ENCODE peak calls at places on chromosome 5, in eight cellular contexts. E is left lung, V is cardiac muscle cell, L is tibial nerve, K is ovary, N is heart right ventricle, S is IMR-90, Z is HCT116. B is an unnamed sample.

GRCh38 chr5:10695055-10695649 is 65.9 kb downstream of the DAP start:
- DNase-seq in Z (no peak), V (peak; percentile 74), K (peak; percentile 74), E (peak; percentile 84), N (peak; percentile 75), S (peak; percentile 69), L (peak; percentile 58), B (peak; percentile 74)

GRCh38 chr5:123881791-123882244 is 369.8 kb downstream of the CSNK1G3 start:
- DNase-seq in S (peak; percentile 34), E (no peak), K (no peak), Z (no peak), V (peak; percentile 69), N (no peak), L (no peak), B (no peak)

GRCh38 chr5:138942861-138943260 is 67.7 kb upstream of the LRRTM2 start:
- DNase-seq in K (no peak), S (no peak), N (no peak), E (no peak), Z (no peak), V (no peak), L (no peak), B (no peak)

GRCh38 chr5:56725709-56726108 is 89.6 kb upstream of the MAP3K1 start:
- DNase-seq in L (no peak), S (peak; percentile 36), Z (no peak), E (no peak), K (no peak), N (no peak), V (peak; percentile 2), B (no peak)

GRCh38 chr5:28603869-28604268 is 1565.5 kb upstream of the CDH9 start:
- DNase-seq in V (no peak), E (no peak), L (no peak), N (no peak), Z (no peak), K (no peak), S (no peak), B (no peak)

GRCh38 chr5:7850533-7851239 is at the start of gene CFAP90:
- DNase-seq in K (peak; percentile 79), E (peak; percentile 67), N (peak; percentile 42), S (peak; percentile 30), V (peak; percentile 66), L (no peak), Z (no peak), B (no peak)

GRCh38 chr5:174680901-174681565 is 43.3 kb upstream of the MSX2 start:
- DNase-seq in K (no peak), N (no peak), Z (no peak), E (no peak), L (no peak), V (no peak), S (no peak), B (no peak)

GRCh38 chr5:119355244-119355635 is 579 bp upstream of the TNFAIP8 start:
- DNase-seq in L (no peak), S (no peak), E (no peak), N (no peak), V (no peak), Z (no peak), K (no peak), B (no peak)

GRCh38 chr5:154940772-154941620 is at the start of gene MRPL22:
- DNase-seq in K (peak; percentile 94), V (peak; percentile 96), S (peak; percentile 93), N (peak; percentile 90), E (peak; percentile 94), L (peak; percentile 96), Z (peak; percentile 87), B (peak; percentile 94)

GRCh38 chr5:61768692-61769281 is 436.7 kb downstream of the ZSWIM6 start:
- DNase-seq in L (no peak), Z (peak; percentile 63), E (no peak), N (no peak), V (no peak), K (no peak), S (peak; percentile 3), B (peak; percentile 54)

GRCh38 chr5:167123126-167123525 is 1168.3 kb upstream of the WWC1 start:
- DNase-seq in N (no peak), E (no peak), S (no peak), L (no peak), K (no peak), Z (no peak), V (no peak), B (no peak)

GRCh38 chr5:91641730-91642350 is 258.7 kb upstream of the ARRDC3 start:
- DNase-seq in V (peak; percentile 59), K (no peak), N (no peak), E (no peak), S (peak; percentile 41), Z (peak; percentile 34), L (no peak), B (peak; percentile 50)

GRCh38 chr5:143051244-143052058 is 281.3 kb downstream of the ARHGAP26 start:
- DNase-seq in S (peak; percentile 90), K (no peak), V (peak; percentile 93), Z (no peak), L (peak; percentile 27), N (no peak), E (no peak), B (no peak)

GRCh38 chr5:72510610-72511121 is 3.5 kb upstream of the ZNF366 start:
- DNase-seq in V (peak; percentile 59), Z (no peak), L (no peak), E (peak; percentile 46), K (no peak), N (peak; percentile 23), S (peak; percentile 86), B (no peak)

GRCh38 chr5:122501087-122501435 is 189.0 kb downstream of the SNCAIP start:
- DNase-seq in N (no peak), L (peak; percentile 54), K (no peak), V (peak; percentile 63), Z (no peak), E (no peak), S (peak; percentile 33), B (no peak)

GRCh38 chr5:134082264-134082992 is 32.1 kb upstream of the TCF7 start:
- DNase-seq in K (no peak), V (no peak), N (no peak), Z (no peak), L (no peak), S (no peak), E (no peak), B (no peak)

GRCh38 chr5:147902606-147903115 is 3.7 kb downstream of the C5orf46 start:
- DNase-seq in S (peak; percentile 3), Z (no peak), N (no peak), V (no peak), K (no peak), L (no peak), E (no peak), B (no peak)
- H3K4me1 ChIP-seq in S (peaks cover 5% of the 10 kb centered on the region), Z (no peaks in the 10 kb centered on the region), N (no peaks in the 10 kb centered on the region), V (no peaks in the 10 kb centered on the region), K (no peaks in the 10 kb centered on the region), L (no peaks in the 10 kb centered on the region), E (no peaks in the 10 kb centered on the region), B (no peaks in the 10 kb centered on the region)

GRCh38 chr5:14895301-14895700 is 23.7 kb upstream of the ANKH start:
- DNase-seq in S (no peak), N (no peak), K (no peak), V (no peak), L (no peak), Z (no peak), E (no peak), B (no peak)
- TF ChIP-seq CTCF in S (no peak), N (no peak), K (no peak), V (no peak), L (no peak), Z (no peak), E (no peak), B (peak; percentile 34)

DNA sequence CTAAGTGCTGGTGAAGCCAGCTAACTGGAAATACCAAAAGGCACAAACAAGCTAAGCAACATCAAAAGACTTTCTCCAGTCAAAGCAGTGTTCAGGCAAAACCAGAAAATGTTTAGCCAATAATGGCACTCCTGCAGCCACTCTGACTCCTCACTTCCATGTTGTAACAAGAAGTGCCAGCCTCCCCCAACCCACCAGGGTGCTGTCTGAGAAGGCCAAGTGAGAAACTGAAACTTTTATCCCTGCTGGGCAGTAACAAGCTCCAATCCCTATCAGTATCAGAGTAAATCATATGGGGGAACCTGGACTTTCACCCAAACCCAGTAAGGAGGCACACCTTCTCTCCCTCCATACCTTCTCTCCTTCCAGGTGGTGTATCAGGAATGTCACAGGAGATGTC is 414.8 kb upstream of the NMUR2 start:
- DNase-seq in E (no peak), K (no peak), L (no peak), V (no peak), Z (no peak), S (no peak), N (no peak), B (no peak)
- H3K9me3 ChIP-seq in E (no peaks in the 10 kb centered on the region), K (no peaks in the 10 kb centered on the region), L (no peaks in the 10 kb centered on the region), V (no peaks in the 10 kb centered on the region), Z (no peaks in the 10 kb centered on the region), S (no peaks in the 10 kb centered on the region), N (no peaks in the 10 kb centered on the region), B (no peaks in the 10 kb centered on the region)

DNA sequence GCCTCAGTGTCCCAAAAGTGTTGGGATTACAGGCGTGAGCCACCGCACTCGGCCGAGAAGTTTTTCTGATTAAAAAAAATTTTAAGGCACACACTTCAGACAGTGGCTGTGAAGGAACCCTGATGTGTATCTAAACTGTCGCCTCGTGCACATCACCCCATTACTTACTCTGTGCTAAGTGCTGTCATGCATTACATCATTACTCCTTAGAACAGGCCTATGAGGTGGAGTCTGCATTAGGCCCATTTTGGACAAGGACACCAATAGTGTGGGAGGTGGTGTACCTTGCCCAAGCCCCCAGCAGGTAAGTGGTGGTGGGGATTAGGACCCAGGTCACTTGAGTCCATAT is 3.8 kb upstream of the CDHR2 start:
- DNase-seq in E (no peak), Z (no peak), N (no peak), K (no peak), L (no peak), S (no peak), V (no peak), B (no peak)
- H3K4me1 ChIP-seq in E (peaks cover 17% of the 10 kb centered on the region), Z (peaks cover 60% of the 10 kb centered on the region), N (peaks cover 15% of the 10 kb centered on the region), K (peaks cover 7% of the 10 kb centered on the region), L (no peaks in the 10 kb centered on the region), S (peaks cover 9% of the 10 kb centered on the region), V (peaks cover 10% of the 10 kb centered on the region), B (peaks cover 59% of the 10 kb centered on the region)

GRCh38 chr5:55222061-55222818 is 4.9 kb downstream of the MCIDAS start:
- DNase-seq in N (no peak), E (no peak), L (no peak), V (no peak), S (no peak), K (no peak), Z (no peak), B (no peak)

GRCh38 chr5:55219770-55220169 is 7.3 kb downstream of the MCIDAS start:
- DNase-seq in Z (no peak), K (no peak), V (no peak), N (no peak), L (no peak), S (no peak), E (no peak), B (no peak)

GRCh38 chr5:55218966-55219365 is 8.1 kb downstream of the MCIDAS start:
- DNase-seq in V (no peak), K (no peak), S (no peak), L (no peak), N (no peak), E (peak; percentile 84), Z (peak; percentile 84), B (no peak)

GRCh38 chr5:55222819-55223124 is 4.3 kb downstream of the MCIDAS start:
- DNase-seq in L (no peak), Z (no peak), V (no peak), K (no peak), N (no peak), S (no peak), E (no peak), B (no peak)

GRCh38 chr5:55220433-55221185 is 6.5 kb downstream of the MCIDAS start:
- DNase-seq in L (no peak), Z (no peak), E (no peak), K (peak; percentile 47), S (no peak), V (peak; percentile 24), N (no peak), B (no peak)
- TF ChIP-seq CTCF in L (no peak), Z (no peak), E (no peak), K (no peak), S (no peak), V (no peak), N (no peak), B (no peak)

B was measured in OCI-LY7.